ENCODE peak calls at places on chromosomes 6 and 20, in eight cellular contexts. One of them, this sample, is unnamed.

GRCh38 chr6:100281471-100281878 is 183.2 kb downstream of the SIM1 start:
- DNase-seq in GM23338: peak; percentile 74
- DNase-seq in transverse colon: no peak
- DNase-seq in endothelial cell of umbilical vein: no peak
- DNase-seq in sigmoid colon: no peak
- DNase-seq in GM12891: no peak
- DNase-seq in prostate gland: no peak
- DNase-seq in HL-60: no peak
- DNase-seq in this sample: no peak

GRCh38 chr6:69988458-69989126 is 122.2 kb downstream of the COL19A1 start:
- DNase-seq in prostate gland: no peak
- DNase-seq in sigmoid colon: no peak
- DNase-seq in GM23338: no peak
- DNase-seq in endothelial cell of umbilical vein: no peak
- DNase-seq in HL-60: no peak
- DNase-seq in transverse colon: no peak
- DNase-seq in GM12891: no peak
- DNase-seq in this sample: no peak

GRCh38 chr6:160793652-160794051 is 91.6 kb downstream of the PLG start:
- DNase-seq in sigmoid colon: no peak
- DNase-seq in GM23338: no peak
- DNase-seq in GM12891: no peak
- DNase-seq in HL-60: no peak
- DNase-seq in transverse colon: no peak
- DNase-seq in prostate gland: no peak
- DNase-seq in endothelial cell of umbilical vein: no peak
- DNase-seq in this sample: no peak

GRCh38 chr20:4153661-4154238 is 138.4 kb upstream of the RNF24 start:
- DNase-seq in endothelial cell of umbilical vein: no peak
- DNase-seq in HL-60: no peak
- DNase-seq in GM12891: no peak
- DNase-seq in transverse colon: no peak
- DNase-seq in GM23338: no peak
- DNase-seq in sigmoid colon: peak; percentile 56
- DNase-seq in prostate gland: no peak
- DNase-seq in this sample: no peak

GRCh38 chr20:58173930-58174707 is 54.3 kb downstream of the ANKRD60 start:
- DNase-seq in endothelial cell of umbilical vein: no peak
- DNase-seq in sigmoid colon: no peak
- DNase-seq in GM12891: no peak
- DNase-seq in HL-60: no peak
- DNase-seq in GM23338: no peak
- DNase-seq in prostate gland: no peak
- DNase-seq in transverse colon: no peak
- DNase-seq in this sample: no peak

GRCh38 chr20:24995741-24996448 is 3.3 kb upstream of the APMAP start:
- DNase-seq in GM23338: no peak
- DNase-seq in transverse colon: no peak
- DNase-seq in sigmoid colon: peak; percentile 68
- DNase-seq in prostate gland: no peak
- DNase-seq in endothelial cell of umbilical vein: no peak
- DNase-seq in GM12891: no peak
- DNase-seq in HL-60: no peak
- DNase-seq in this sample: no peak

GRCh38 chr6:119328866-119329806 is 20.4 kb downstream of the MAN1A1 start:
- DNase-seq in GM23338: no peak
- DNase-seq in sigmoid colon: no peak
- DNase-seq in endothelial cell of umbilical vein: no peak
- DNase-seq in HL-60: no peak
- DNase-seq in transverse colon: no peak
- DNase-seq in prostate gland: no peak
- DNase-seq in GM12891: no peak
- DNase-seq in this sample: no peak

GRCh38 chr6:37480951-37481597 is 18.6 kb downstream of the CCDC167 start:
- DNase-seq in GM12891: no peak
- DNase-seq in endothelial cell of umbilical vein: no peak
- DNase-seq in prostate gland: no peak
- DNase-seq in transverse colon: no peak
- DNase-seq in sigmoid colon: no peak
- DNase-seq in HL-60: no peak
- DNase-seq in GM23338: peak; percentile 52
- DNase-seq in this sample: no peak

GRCh38 chr6:141451508-141452353 is 681.0 kb upstream of the GJE1 start:
- DNase-seq in HL-60: no peak
- DNase-seq in GM23338: peak; percentile 73
- DNase-seq in GM12891: no peak
- DNase-seq in sigmoid colon: no peak
- DNase-seq in endothelial cell of umbilical vein: peak; percentile 50
- DNase-seq in transverse colon: no peak
- DNase-seq in prostate gland: no peak
- DNase-seq in this sample: no peak

GRCh38 chr6:36139431-36139830 is 9.1 kb downstream of the MAPK13 start:
- DNase-seq in endothelial cell of umbilical vein: no peak
- DNase-seq in GM23338: peak; percentile 83
- DNase-seq in GM12891: no peak
- DNase-seq in transverse colon: no peak
- DNase-seq in prostate gland: no peak
- DNase-seq in sigmoid colon: no peak
- DNase-seq in HL-60: no peak
- DNase-seq in this sample: no peak

GRCh38 chr6:20686142-20686541 is 151.9 kb downstream of the CDKAL1 start:
- DNase-seq in prostate gland: no peak
- DNase-seq in transverse colon: no peak
- DNase-seq in GM12891: no peak
- DNase-seq in endothelial cell of umbilical vein: no peak
- DNase-seq in GM23338: peak; percentile 80
- DNase-seq in sigmoid colon: no peak
- DNase-seq in HL-60: no peak
- DNase-seq in this sample: no peak

GRCh38 chr6:109187399-109188114 is 92.2 kb downstream of the CEP57L1 start:
- DNase-seq in HL-60: peak; percentile 28
- DNase-seq in sigmoid colon: peak; percentile 66
- DNase-seq in transverse colon: peak; percentile 72
- DNase-seq in GM12891: peak; percentile 8
- DNase-seq in endothelial cell of umbilical vein: peak; percentile 44
- DNase-seq in prostate gland: peak; percentile 39
- DNase-seq in GM23338: peak; percentile 82
- DNase-seq in this sample: peak; percentile 69

GRCh38 chr6:64520050-64520449 is 884.4 kb downstream of the PHF3 start:
- DNase-seq in prostate gland: no peak
- DNase-seq in HL-60: no peak
- DNase-seq in endothelial cell of umbilical vein: peak; percentile 69
- DNase-seq in GM12891: no peak
- DNase-seq in GM23338: peak; percentile 2
- DNase-seq in sigmoid colon: no peak
- DNase-seq in transverse colon: no peak
- DNase-seq in this sample: no peak

GRCh38 chr6:130796313-130796905 is 30.8 kb upstream of the SMLR1 start:
- DNase-seq in prostate gland: peak; percentile 11
- DNase-seq in GM23338: peak; percentile 3
- DNase-seq in endothelial cell of umbilical vein: peak; percentile 95
- DNase-seq in HL-60: no peak
- DNase-seq in GM12891: no peak
- DNase-seq in transverse colon: no peak
- DNase-seq in sigmoid colon: no peak
- DNase-seq in this sample: no peak

GRCh38 chr6:111888928-111889696 is 15.9 kb upstream of the FYN start:
- DNase-seq in sigmoid colon: no peak
- DNase-seq in prostate gland: no peak
- DNase-seq in HL-60: no peak
- DNase-seq in GM23338: peak; percentile 92
- DNase-seq in GM12891: no peak
- DNase-seq in endothelial cell of umbilical vein: peak; percentile 71
- DNase-seq in transverse colon: no peak
- DNase-seq in this sample: no peak

GRCh38 chr6:159062564-159062945 is 17.8 kb upstream of the TAGAP start:
- DNase-seq in GM23338: no peak
- DNase-seq in transverse colon: no peak
- DNase-seq in GM12891: no peak
- DNase-seq in HL-60: no peak
- DNase-seq in prostate gland: no peak
- DNase-seq in endothelial cell of umbilical vein: no peak
- DNase-seq in sigmoid colon: no peak
- DNase-seq in this sample: no peak

GRCh38 chr20:60372282-60372681 is 414.1 kb downstream of the CDH26 start:
- DNase-seq in GM23338: no peak
- DNase-seq in prostate gland: no peak
- DNase-seq in sigmoid colon: no peak
- DNase-seq in HL-60: no peak
- DNase-seq in transverse colon: no peak
- DNase-seq in endothelial cell of umbilical vein: no peak
- DNase-seq in GM12891: no peak
- DNase-seq in this sample: no peak

GRCh38 chr20:62652894-62653305 is 10.6 kb downstream of the SLCO4A1 start:
- DNase-seq in endothelial cell of umbilical vein: no peak
- DNase-seq in prostate gland: no peak
- DNase-seq in GM23338: no peak
- DNase-seq in transverse colon: no peak
- DNase-seq in GM12891: no peak
- DNase-seq in HL-60: no peak
- DNase-seq in sigmoid colon: no peak
- DNase-seq in this sample: no peak

GRCh38 chr20:34683667-34684066 is 6.8 kb upstream of the PIGU start:
- DNase-seq in transverse colon: no peak
- DNase-seq in GM12891: no peak
- DNase-seq in HL-60: no peak
- DNase-seq in GM23338: no peak
- DNase-seq in sigmoid colon: no peak
- DNase-seq in endothelial cell of umbilical vein: no peak
- DNase-seq in prostate gland: no peak
- DNase-seq in this sample: no peak

GRCh38 chr20:34691838-34692237 is 12.3 kb upstream of the TP53INP2 start:
- DNase-seq in endothelial cell of umbilical vein: no peak
- DNase-seq in prostate gland: no peak
- DNase-seq in sigmoid colon: no peak
- DNase-seq in GM12891: no peak
- DNase-seq in GM23338: no peak
- DNase-seq in transverse colon: no peak
- DNase-seq in HL-60: no peak
- DNase-seq in this sample: no peak

GRCh38 chr20:34693414-34693813 is 10.7 kb upstream of the TP53INP2 start:
- DNase-seq in HL-60: no peak
- DNase-seq in transverse colon: no peak
- DNase-seq in GM12891: no peak
- DNase-seq in prostate gland: no peak
- DNase-seq in GM23338: no peak
- DNase-seq in sigmoid colon: no peak
- DNase-seq in endothelial cell of umbilical vein: no peak
- DNase-seq in this sample: no peak

DNA sequence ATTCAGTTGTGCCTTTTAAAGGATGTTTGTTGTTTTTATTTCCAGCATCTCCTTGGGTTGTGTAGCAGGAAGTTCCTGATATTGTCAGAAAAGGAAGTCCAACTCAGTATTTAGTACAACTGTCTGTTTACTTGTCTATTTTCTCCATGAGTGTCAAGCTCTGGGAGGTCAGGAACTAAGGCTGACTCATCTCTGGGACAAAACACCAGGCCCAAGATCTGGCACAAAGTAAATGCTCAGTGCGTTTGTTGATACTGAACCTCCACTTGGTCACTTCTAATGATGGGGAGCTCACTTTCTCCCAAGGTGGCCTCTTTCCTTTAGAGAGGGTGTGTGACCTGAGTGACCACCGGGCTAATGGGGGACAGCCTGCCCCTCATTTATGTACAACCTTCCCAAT is 12.6 kb upstream of the PIGU start:
- DNase-seq in endothelial cell of umbilical vein: peak; percentile 61
- DNase-seq in GM12891: no peak
- DNase-seq in HL-60: no peak
- DNase-seq in prostate gland: no peak
- DNase-seq in GM23338: no peak
- DNase-seq in transverse colon: no peak
- DNase-seq in sigmoid colon: no peak
- DNase-seq in this sample: no peak
- TF ChIP-seq POLR2AphosphoS5 in endothelial cell of umbilical vein: peak; percentile 74
- TF ChIP-seq POLR2AphosphoS5 in GM12891: no peak
- TF ChIP-seq POLR2AphosphoS5 in HL-60: no peak
- TF ChIP-seq POLR2AphosphoS5 in prostate gland: no peak
- TF ChIP-seq POLR2AphosphoS5 in GM23338: no peak
- TF ChIP-seq POLR2AphosphoS5 in transverse colon: no peak
- TF ChIP-seq POLR2AphosphoS5 in sigmoid colon: no peak
- TF ChIP-seq POLR2AphosphoS5 in this sample: no peak

GRCh38 chr20:36543187-36544133 is 2.1 kb downstream of the MYL9 start:
- DNase-seq in prostate gland: no peak
- DNase-seq in sigmoid colon: peak; percentile 92
- DNase-seq in GM23338: no peak
- DNase-seq in HL-60: no peak
- DNase-seq in endothelial cell of umbilical vein: no peak
- DNase-seq in transverse colon: peak; percentile 60
- DNase-seq in GM12891: no peak
- DNase-seq in this sample: no peak
- TF ChIP-seq POLR2AphosphoS5 in prostate gland: no peak
- TF ChIP-seq POLR2AphosphoS5 in sigmoid colon: peak; percentile 64
- TF ChIP-seq POLR2AphosphoS5 in GM23338: no peak
- TF ChIP-seq POLR2AphosphoS5 in HL-60: no peak
- TF ChIP-seq POLR2AphosphoS5 in endothelial cell of umbilical vein: no peak
- TF ChIP-seq POLR2AphosphoS5 in transverse colon: no peak
- TF ChIP-seq POLR2AphosphoS5 in GM12891: no peak
- TF ChIP-seq POLR2AphosphoS5 in this sample: no peak

GRCh38 chr6:43628392-43629103 is 516 bp downstream of the GTPBP2 start:
- DNase-seq in endothelial cell of umbilical vein: peak; percentile 32
- DNase-seq in prostate gland: peak; percentile 27
- DNase-seq in transverse colon: peak; percentile 62
- DNase-seq in GM23338: peak; percentile 89
- DNase-seq in sigmoid colon: peak; percentile 83
- DNase-seq in GM12891: peak; percentile 56
- DNase-seq in HL-60: peak; percentile 57
- DNase-seq in this sample: peak; percentile 51
- TF ChIP-seq POLR2AphosphoS5 in endothelial cell of umbilical vein: no peak
- TF ChIP-seq POLR2AphosphoS5 in prostate gland: peak; percentile 9
- TF ChIP-seq POLR2AphosphoS5 in transverse colon: no peak
- TF ChIP-seq POLR2AphosphoS5 in GM23338: peak; percentile 44
- TF ChIP-seq POLR2AphosphoS5 in sigmoid colon: no peak
- TF ChIP-seq POLR2AphosphoS5 in GM12891: peak; percentile 67
- TF ChIP-seq POLR2AphosphoS5 in HL-60: peak; percentile 5
- TF ChIP-seq POLR2AphosphoS5 in this sample: no peak

GRCh38 chr20:17568045-17568788 is 1.7 kb upstream of the DSTN start:
- DNase-seq in HL-60: no peak
- DNase-seq in sigmoid colon: no peak
- DNase-seq in GM23338: no peak
- DNase-seq in endothelial cell of umbilical vein: peak; percentile 23
- DNase-seq in prostate gland: no peak
- DNase-seq in transverse colon: no peak
- DNase-seq in GM12891: no peak
- DNase-seq in this sample: no peak

GRCh38 chr20:17571153-17571527 is 1.3 kb downstream of the DSTN start:
- DNase-seq in sigmoid colon: no peak
- DNase-seq in HL-60: no peak
- DNase-seq in endothelial cell of umbilical vein: peak; percentile 48
- DNase-seq in GM23338: no peak
- DNase-seq in transverse colon: no peak
- DNase-seq in GM12891: peak; percentile 37
- DNase-seq in prostate gland: no peak
- DNase-seq in this sample: no peak

GRCh38 chr20:17570347-17571152 is 675 bp downstream of the DSTN start:
- DNase-seq in GM23338: peak; percentile 69
- DNase-seq in endothelial cell of umbilical vein: peak; percentile 69
- DNase-seq in transverse colon: peak; percentile 75
- DNase-seq in HL-60: no peak
- DNase-seq in prostate gland: peak; percentile 54
- DNase-seq in sigmoid colon: peak; percentile 80
- DNase-seq in GM12891: peak; percentile 30
- DNase-seq in this sample: peak; percentile 58

GRCh38 chr20:17569616-17570346 is at the start of gene DSTN:
- DNase-seq in GM23338: peak; percentile 97
- DNase-seq in prostate gland: peak; percentile 93
- DNase-seq in endothelial cell of umbilical vein: peak; percentile 95
- DNase-seq in HL-60: peak; percentile 80
- DNase-seq in transverse colon: peak; percentile 94
- DNase-seq in sigmoid colon: peak; percentile 98
- DNase-seq in GM12891: peak; percentile 86
- DNase-seq in this sample: peak; percentile 95

GRCh38 chr20:17568972-17569471 is 853 bp upstream of the DSTN start:
- DNase-seq in endothelial cell of umbilical vein: peak; percentile 99
- DNase-seq in prostate gland: peak; percentile 90
- DNase-seq in sigmoid colon: peak; percentile 98
- DNase-seq in GM23338: peak; percentile 63
- DNase-seq in GM12891: peak; percentile 29
- DNase-seq in transverse colon: peak; percentile 90
- DNase-seq in HL-60: no peak
- DNase-seq in this sample: peak; percentile 87
- TF ChIP-seq POLR2AphosphoS5 in endothelial cell of umbilical vein: peak; percentile 84
- TF ChIP-seq POLR2AphosphoS5 in prostate gland: peak; percentile 95
- TF ChIP-seq POLR2AphosphoS5 in sigmoid colon: peak; percentile 97
- TF ChIP-seq POLR2AphosphoS5 in GM23338: no peak
- TF ChIP-seq POLR2AphosphoS5 in GM12891: no peak
- TF ChIP-seq POLR2AphosphoS5 in transverse colon: peak; percentile 90
- TF ChIP-seq POLR2AphosphoS5 in HL-60: no peak
- TF ChIP-seq POLR2AphosphoS5 in this sample: peak; percentile 94

This sample was measured in stomach.